ENCODE peak calls at places on chromosomes 3 and 15, in five cellular contexts. Q is OCI-LY7, K is neural progenitor cell, S is SK-N-SH, Y is GM23248. F is an unnamed sample. For H3K79me2, the result is how much of the 10 kb centered on the place peaks cover.

GRCh38 chr3:193803288-193803687 is 210.3 kb downstream of the OPA1 start:
- DNase-seq in Q (no peak), K (no peak), S (no peak), Y (no peak), F (no peak)

GRCh38 chr15:84929795-84930371 is 45.4 kb downstream of the SLC28A1 start:
- DNase-seq in Q (no peak), K (no peak), S (peak), Y (peak), F (no peak)

GRCh38 chr15:72983812-72984211 is 68.5 kb upstream of the NEO1 start:
- DNase-seq in Q (no peak), K (no peak), S (no peak), Y (no peak), F (no peak)

GRCh38 chr3:41041899-41042298 is 157.4 kb upstream of the CTNNB1 start:
- DNase-seq in Q (no peak), K (no peak), S (no peak), Y (no peak), F (no peak)

GRCh38 chr3:59273976-59274375 is 224.2 kb upstream of the CFAP20DC start:
- DNase-seq in Q (no peak), K (no peak), S (no peak), Y (peak), F (no peak)

GRCh38 chr3:65030847-65031463 is 343.2 kb upstream of the ADAMTS9 start:
- DNase-seq in Q (no peak), K (no peak), S (no peak), Y (peak), F (no peak)

GRCh38 chr15:67358812-67359211 is 104.2 kb downstream of the IQCH start:
- DNase-seq in Q (no peak), K (no peak), S (no peak), Y (no peak), F (no peak)

GRCh38 chr3:26484140-26484539 is 138.4 kb upstream of the LRRC3B start:
- DNase-seq in Q (no peak), K (peak), S (peak), Y (no peak), F (no peak)

GRCh38 chr3:100389025-100389424 is 11.9 kb downstream of the TOMM70 start:
- DNase-seq in Q (peak), K (no peak), S (no peak), Y (no peak), F (no peak)

GRCh38 chr3:181623924-181624694 is 87.6 kb upstream of the SOX2 start:
- DNase-seq in Q (no peak), K (peak), S (peak), Y (peak), F (no peak)

GRCh38 chr15:73082719-73083275 is 30.5 kb downstream of the NEO1 start:
- DNase-seq in Q (no peak), K (no peak), S (peak), Y (no peak), F (no peak)

GRCh38 chr15:74895830-74896229 is 6.0 kb downstream of the MPI start:
- DNase-seq in Q (no peak), K (no peak), S (no peak), Y (no peak), F (no peak)

GRCh38 chr15:90020041-90020735 is 19.1 kb downstream of the ZNF710 start:
- DNase-seq in Q (no peak), K (no peak), S (no peak), Y (no peak), F (peak)

GRCh38 chr15:73751481-73751880 is 1.7 kb downstream of the INSYN1 start:
- DNase-seq in Q (no peak), K (no peak), S (no peak), Y (no peak), F (no peak)

GRCh38 chr3:147940846-147941245 is 531.7 kb downstream of the ZIC1 start:
- DNase-seq in Q (no peak), K (no peak), S (no peak), Y (no peak), F (no peak)
- H3K79me2 ChIP-seq in Q (under half), K (under half), S (under half), Y (under half), F (under half)

DNA sequence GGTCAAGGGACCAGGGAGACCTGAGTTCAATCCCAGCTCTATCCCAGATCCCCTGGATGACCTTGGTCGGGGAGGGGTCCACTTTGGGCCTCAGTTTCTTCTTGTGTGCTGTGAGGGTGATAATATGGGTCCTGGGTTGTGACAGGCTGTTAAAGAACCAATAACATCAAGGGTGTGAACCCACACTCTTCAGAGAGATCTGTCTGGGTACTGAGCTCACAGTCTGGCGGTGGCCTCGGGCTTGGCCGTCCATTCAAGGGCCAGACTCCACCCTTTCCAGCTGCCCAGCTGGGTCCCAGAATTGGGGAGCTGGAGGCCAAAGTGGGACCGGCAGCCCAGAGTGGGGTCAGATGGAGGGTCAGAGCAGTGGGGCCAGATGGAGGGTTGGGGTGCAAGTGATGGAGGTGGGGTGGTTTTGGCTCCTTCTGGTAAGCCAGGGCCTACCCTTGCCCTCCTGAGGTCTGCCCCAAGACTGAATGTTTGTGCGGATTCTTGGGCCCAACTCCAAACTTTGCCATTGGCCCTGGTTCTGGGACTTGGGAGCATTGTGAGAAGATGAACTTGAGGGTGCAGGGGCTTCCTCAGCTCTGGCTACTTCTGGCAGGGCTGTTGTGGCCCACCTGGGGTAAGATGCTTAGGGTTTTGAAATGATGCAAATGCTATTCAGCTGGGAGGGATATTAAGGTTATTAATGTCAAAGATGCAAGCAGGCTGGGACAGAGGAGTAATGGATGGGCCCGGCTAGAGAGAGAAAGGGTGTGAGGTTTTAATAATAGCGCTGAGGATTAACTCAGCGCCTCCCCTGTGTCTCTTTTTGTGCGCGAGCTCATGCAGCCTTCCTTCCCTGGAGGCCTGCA is 1.5 kb downstream of the CORO2B start:
- DNase-seq in Q (peak), K (no peak), S (no peak), Y (no peak), F (no peak)
- H3K4me3 ChIP-seq in Q (peak), K (no peak), S (no peak), Y (peak), F (no peak)

GRCh38 chr3:178203152-178203551 is 333.1 kb upstream of the KCNMB2 start:
- DNase-seq in Q (no peak), K (no peak), S (no peak), Y (peak), F (no peak)
- TF ChIP-seq EZH2phosphoT487 in Q (no peak), K (no peak), S (no peak), Y (no peak), F (no peak)

DNA sequence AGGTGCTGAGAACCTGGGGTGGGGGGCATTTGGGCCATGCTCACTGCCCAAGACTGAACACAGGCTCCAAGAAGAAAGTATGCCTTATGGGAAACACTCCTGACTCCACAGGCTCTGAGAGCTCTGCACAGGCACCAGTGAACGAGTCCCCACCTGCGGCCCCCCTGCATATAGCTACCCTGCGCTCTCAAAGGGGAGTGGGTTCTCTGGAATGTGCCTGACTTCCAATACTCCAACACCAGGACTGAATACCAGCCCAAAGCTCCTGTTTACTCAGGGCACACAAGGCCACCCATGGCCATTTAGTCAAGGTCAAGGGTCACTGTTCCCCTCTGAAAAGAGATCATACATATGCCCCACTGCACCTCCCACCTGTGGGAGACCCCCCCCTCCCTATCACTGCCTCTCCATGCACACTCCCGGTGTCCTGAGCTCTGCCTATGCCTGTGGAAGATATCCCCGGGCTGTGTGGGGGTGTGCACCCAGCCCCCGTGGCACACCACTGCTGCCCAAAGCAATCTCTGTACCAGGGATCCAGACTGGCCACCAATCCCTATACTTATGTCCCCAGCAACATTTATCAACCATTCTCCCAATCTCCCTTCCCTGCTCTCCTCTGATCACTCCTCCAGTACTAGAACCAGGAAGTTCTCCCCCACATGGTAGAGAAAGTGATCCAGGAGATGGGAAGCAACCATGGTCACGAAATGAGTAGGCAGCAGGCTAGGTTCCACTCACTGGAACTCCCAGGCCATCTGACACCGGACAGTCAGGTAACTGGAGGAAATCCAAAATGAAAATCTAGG is 1.5 kb upstream of the PLXNB1 start:
- DNase-seq in Q (no peak), K (no peak), S (no peak), Y (no peak), F (no peak)
- H3K79me2 ChIP-seq in Q (under half), K (half or more), S (under half), Y (under half), F (under half)

GRCh38 chr3:142026333-142026732 is 123.0 kb downstream of the TFDP2 start:
- DNase-seq in Q (no peak), K (no peak), S (no peak), Y (no peak), F (no peak)
- H3K4me3 ChIP-seq in Q (peak), K (peak), S (no peak), Y (no peak), F (no peak)

DNA sequence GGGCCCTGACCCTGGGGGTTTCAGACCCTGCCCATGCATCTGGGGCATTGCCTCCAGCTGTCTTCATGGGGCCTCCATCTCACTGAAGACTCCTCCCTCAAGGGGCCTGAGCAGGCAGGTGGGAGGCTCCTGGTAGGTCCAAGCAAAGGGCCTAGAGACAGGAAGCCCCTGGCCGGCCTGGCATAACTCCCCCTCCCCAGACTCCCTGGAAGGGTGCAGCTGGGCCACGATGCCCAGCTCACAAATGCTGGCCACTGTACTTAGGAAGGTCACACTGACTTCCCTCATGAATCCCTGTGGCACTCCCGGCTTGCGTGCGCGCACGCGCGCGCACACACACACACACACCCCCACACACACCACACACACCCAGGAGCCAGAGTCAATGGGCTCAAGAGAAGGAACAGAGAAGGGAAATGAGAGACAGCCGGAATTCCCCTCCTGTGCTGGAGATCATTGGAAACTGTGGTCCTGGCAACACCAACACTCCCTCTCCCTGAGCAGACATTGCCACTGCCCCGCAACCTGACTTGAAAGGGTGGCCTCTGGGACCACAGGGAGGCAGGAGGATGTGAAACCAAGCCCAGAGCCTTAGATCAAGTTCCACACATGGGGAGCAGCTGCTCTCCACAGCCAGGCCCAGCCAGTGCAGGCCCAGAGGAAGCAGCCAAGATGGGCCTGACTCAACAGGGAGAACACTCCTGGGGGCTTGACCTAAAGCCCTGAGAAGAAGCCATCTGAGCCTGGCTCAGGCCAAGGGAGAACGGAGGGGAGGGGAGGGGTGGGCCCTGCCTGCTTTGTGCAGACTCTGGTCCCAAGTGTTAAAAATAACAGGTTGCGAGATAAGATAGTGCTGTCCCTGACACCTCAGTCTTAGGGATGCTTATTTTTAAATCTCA is 69.7 kb downstream of the SCN5A start:
- DNase-seq in Q (peak), K (no peak), S (peak), Y (no peak), F (no peak)
- TF ChIP-seq EZH2phosphoT487 in Q (no peak), K (no peak), S (no peak), Y (no peak), F (no peak)

GRCh38 chr3:48256557-48256956 is 15.7 kb downstream of the ZNF589 start:
- DNase-seq in Q (no peak), K (no peak), S (no peak), Y (no peak), F (no peak)

DNA sequence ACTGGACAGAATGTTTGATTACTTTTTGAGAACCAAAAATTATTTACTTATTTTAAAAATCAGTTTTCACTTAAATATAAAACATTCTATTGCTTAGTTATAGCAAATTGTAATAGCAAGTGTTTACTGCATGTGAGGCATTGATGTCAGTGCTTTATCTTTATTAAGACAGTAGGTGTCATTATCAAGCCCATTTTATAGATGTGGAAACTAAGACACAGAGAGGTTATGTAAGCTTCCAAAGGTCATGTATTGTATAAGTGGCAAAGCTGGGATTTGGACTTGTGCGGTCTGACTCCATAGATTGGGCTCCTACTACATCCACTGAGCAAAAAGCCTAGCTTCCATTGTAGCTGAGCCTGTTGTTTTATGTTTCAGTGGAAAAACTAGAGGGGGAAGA is 17.6 kb downstream of the ZNF589 start:
- DNase-seq in Q (no peak), K (no peak), S (no peak), Y (no peak), F (no peak)
- H3K79me2 ChIP-seq in Q (half or more), K (half or more), S (under half), Y (under half), F (under half)

F was measured in MM.1S.